ENCODE peak calls at places on chromosomes 1 and 21, in nine cellular contexts. J is hepatocyte; M is lower lobe of right lung; B is sigmoid colon; R is cardiac fibroblast; W is esophagus squamous epithelium; L is CD8-positive, alpha-beta T cell; P is IMR-90; Y is left ventricle myocardium inferior. F is an unnamed sample.

GRCh38 chr1:177571076-177571475 is 398.8 kb downstream of the SEC16B start:
- DNase-seq in J (no peak), M (no peak), B (no peak), R (no peak), W (no peak), L (no peak), P (no peak), Y (no peak), F (no peak)

GRCh38 chr1:100670083-100670482 is 49.5 kb upstream of the VCAM1 start:
- DNase-seq in J (no peak), M (no peak), B (no peak), R (no peak), W (no peak), L (no peak), P (peak; percentile 51), Y (no peak), F (no peak)

GRCh38 chr1:10796029-10796944 is at the start of gene CASZ1:
- DNase-seq in J (peak; percentile 93), M (peak; percentile 86), B (peak; percentile 90), R (peak; percentile 88), W (no peak), L (no peak), P (peak; percentile 86), Y (peak; percentile 83), F (no peak)

GRCh38 chr1:172902200-172902599 is 148.5 kb downstream of the TNFSF18 start:
- DNase-seq in J (no peak), M (no peak), B (no peak), R (no peak), W (no peak), L (no peak), P (no peak), Y (no peak), F (no peak)

GRCh38 chr1:67853704-67854103 is 20.4 kb upstream of the GNG12 start:
- DNase-seq in J (peak; percentile 80), M (peak; percentile 48), B (no peak), R (peak; percentile 89), W (no peak), L (no peak), P (peak; percentile 86), Y (peak; percentile 50), F (peak; percentile 41)

GRCh38 chr21:38544681-38545080 is 46.4 kb upstream of the ERG start:
- DNase-seq in J (peak; percentile 40), M (no peak), B (no peak), R (peak; percentile 32), W (no peak), L (no peak), P (no peak), Y (no peak), F (no peak)

GRCh38 chr1:241482761-241483250 is 36.7 kb downstream of the FH start:
- DNase-seq in J (no peak), M (no peak), B (no peak), R (peak; percentile 91), W (no peak), L (no peak), P (peak; percentile 75), Y (no peak), F (no peak)

GRCh38 chr1:37951041-37951782 is 4.4 kb upstream of the INPP5B start:
- DNase-seq in J (no peak), M (no peak), B (peak; percentile 48), R (no peak), W (no peak), L (no peak), P (no peak), Y (no peak), F (no peak)

GRCh38 chr1:22168412-22168973 is 25.6 kb upstream of the WNT4 start:
- DNase-seq in J (no peak), M (no peak), B (no peak), R (no peak), W (no peak), L (no peak), P (no peak), Y (no peak), F (no peak)

GRCh38 chr1:44390277-44390676 is 14.8 kb upstream of the RNF220 start:
- DNase-seq in J (peak; percentile 15), M (no peak), B (no peak), R (peak; percentile 84), W (no peak), L (no peak), P (peak; percentile 85), Y (no peak), F (no peak)

GRCh38 chr21:41477641-41478318 is 30.2 kb downstream of the TMPRSS2 start:
- DNase-seq in J (no peak), M (no peak), B (no peak), R (no peak), W (no peak), L (no peak), P (no peak), Y (no peak), F (no peak)

GRCh38 chr1:156627313-156627880 is 8.2 kb downstream of the HAPLN2 start:
- DNase-seq in J (peak; percentile 59), M (no peak), B (no peak), R (peak; percentile 61), W (no peak), L (no peak), P (peak; percentile 47), Y (no peak), F (peak; percentile 63)

GRCh38 chr1:12549460-12550349 is 68.3 kb downstream of the DHRS3 start:
- DNase-seq in J (peak; percentile 86), M (peak; percentile 52), B (peak; percentile 92), R (peak; percentile 92), W (no peak), L (no peak), P (peak; percentile 98), Y (peak; percentile 68), F (no peak)

GRCh38 chr1:22282281-22282970 is 139.5 kb upstream of the WNT4 start:
- DNase-seq in J (no peak), M (no peak), B (no peak), R (no peak), W (no peak), L (no peak), P (no peak), Y (no peak), F (no peak)

GRCh38 chr1:242629396-242629795 is 104.9 kb upstream of the PLD5 start:
- DNase-seq in J (no peak), M (no peak), B (no peak), R (no peak), W (no peak), L (no peak), P (no peak), Y (no peak), F (no peak)

GRCh38 chr1:185603158-185603557 is 131.0 kb upstream of the HMCN1 start:
- DNase-seq in J (no peak), M (no peak), B (no peak), R (no peak), W (no peak), L (no peak), P (no peak), Y (no peak), F (peak; percentile 35)

GRCh38 chr21:43712268-43712942 is 6.5 kb upstream of the PDXK start:
- DNase-seq in J (peak; percentile 85), M (peak; percentile 89), B (no peak), R (peak; percentile 58), W (no peak), L (no peak), P (peak; percentile 32), Y (no peak), F (no peak)

GRCh38 chr1:8464987-8465386 is 147.1 kb downstream of the SLC45A1 start:
- DNase-seq in J (no peak), M (no peak), B (no peak), R (peak; percentile 17), W (no peak), L (no peak), P (peak; percentile 74), Y (no peak), F (no peak)

GRCh38 chr1:52348704-52349301 is 17.2 kb downstream of the CC2D1B start:
- DNase-seq in J (peak; percentile 62), M (no peak), B (no peak), R (peak; percentile 39), W (no peak), L (no peak), P (peak; percentile 44), Y (no peak), F (no peak)
- TF ChIP-seq CTCF in J (peak; percentile 48), M (peak; percentile 13), B (no peak), R (peak; percentile 29), W (peak; percentile 27), L (no peak), P (peak; percentile 45), Y (peak; percentile 44), F (no peak)

DNA sequence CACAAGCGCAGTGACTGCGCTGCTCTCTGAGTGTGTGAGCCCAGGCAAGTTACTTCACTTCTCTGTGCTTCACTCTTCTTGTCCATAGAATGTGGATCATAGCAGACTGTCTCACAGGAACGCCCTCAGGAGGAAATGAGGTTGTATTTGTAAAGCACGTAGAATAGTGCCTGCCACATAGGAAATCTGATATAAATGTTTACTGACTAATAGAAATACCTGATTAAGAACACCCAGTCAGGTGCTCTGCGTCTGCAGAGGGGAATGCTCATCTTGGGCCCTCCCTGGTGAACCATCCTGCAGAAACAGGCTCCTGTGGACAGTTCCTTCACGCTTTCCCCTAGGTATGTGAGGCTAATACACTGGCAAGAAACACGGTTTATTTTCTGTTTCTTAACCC is 100.3 kb downstream of the BEND5 start:
- DNase-seq in J (no peak), M (no peak), B (no peak), R (no peak), W (no peak), L (no peak), P (no peak), Y (no peak), F (no peak)
- H3K4me3 ChIP-seq in J (no peak overlapping the region), M (no peak overlapping the region), B (no peak overlapping the region), R (no peak overlapping the region), W (no peak overlapping the region), L (no peak overlapping the region), P (no peak overlapping the region), Y (no peak overlapping the region), F (no peak overlapping the region)

GRCh38 chr1:94895518-94895917 is 31.4 kb downstream of the CNN3 start:
- DNase-seq in J (no peak), M (no peak), B (no peak), R (no peak), W (no peak), L (no peak), P (no peak), Y (no peak), F (no peak)
- TF ChIP-seq CTCF in J (no peak), M (no peak), B (no peak), R (no peak), W (no peak), L (no peak), P (no peak), Y (no peak), F (no peak)

GRCh38 chr1:203349757-203350522 is 982 bp downstream of the FMOD start:
- DNase-seq in J (peak; percentile 72), M (no peak), B (no peak), R (no peak), W (no peak), L (no peak), P (no peak), Y (no peak), F (no peak)

GRCh38 chr1:203354246-203354645 is 3.3 kb upstream of the FMOD start:
- DNase-seq in J (no peak), M (no peak), B (peak; percentile 64), R (peak; percentile 67), W (no peak), L (no peak), P (peak; percentile 90), Y (no peak), F (no peak)

GRCh38 chr1:203349166-203349565 is 1.8 kb downstream of the FMOD start:
- DNase-seq in J (no peak), M (no peak), B (no peak), R (no peak), W (no peak), L (no peak), P (no peak), Y (no peak), F (no peak)

GRCh38 chr1:203353486-203353885 is 2.6 kb upstream of the FMOD start:
- DNase-seq in J (no peak), M (no peak), B (no peak), R (no peak), W (no peak), L (no peak), P (no peak), Y (no peak), F (no peak)

GRCh38 chr1:203351037-203351625 is at the start of gene FMOD:
- DNase-seq in J (peak; percentile 86), M (no peak), B (peak; percentile 93), R (peak; percentile 28), W (no peak), L (no peak), P (peak; percentile 46), Y (peak; percentile 29), F (peak; percentile 18)
- H3K4me3 ChIP-seq in J (no peak within 1 kb of the TSS), M (peak within 1 kb of the TSS; percentile 36), B (peak within 1 kb of the TSS; percentile 32), R (no peak within 1 kb of the TSS), W (peak within 1 kb of the TSS; percentile 27), L (no peak within 1 kb of the TSS), P (no peak within 1 kb of the TSS), Y (peak within 1 kb of the TSS; percentile 51), F (no peak within 1 kb of the TSS)